ENCODE peak calls at places on chromosomes 13 and 19, in five cellular contexts. One of them, this sample, is unnamed.

GRCh38 chr13:33471182-33471581 is 185.6 kb upstream of the STARD13 start:
- DNase-seq in CD8-positive, alpha-beta T cell: no peak
- DNase-seq in ascending aorta: no peak
- DNase-seq in HFF-Myc: no peak
- DNase-seq in heart right ventricle: no peak
- DNase-seq in this sample: no peak

GRCh38 chr19:7545295-7545694 is 9.8 kb downstream of the PNPLA6 start:
- DNase-seq in heart right ventricle: no peak
- DNase-seq in CD8-positive, alpha-beta T cell: no peak
- DNase-seq in HFF-Myc: no peak
- DNase-seq in ascending aorta: no peak
- DNase-seq in this sample: no peak

GRCh38 chr13:99517577-99517976 is 16.3 kb downstream of the TM9SF2 start:
- DNase-seq in HFF-Myc: no peak
- DNase-seq in ascending aorta: no peak
- DNase-seq in CD8-positive, alpha-beta T cell: no peak
- DNase-seq in heart right ventricle: no peak
- DNase-seq in this sample: no peak

GRCh38 chr13:105497597-105497996 is 1037.9 kb downstream of the EFNB2 start:
- DNase-seq in heart right ventricle: no peak
- DNase-seq in CD8-positive, alpha-beta T cell: no peak
- DNase-seq in HFF-Myc: no peak
- DNase-seq in ascending aorta: no peak
- DNase-seq in this sample: no peak

GRCh38 chr13:113997845-113998751 is 24.2 kb upstream of the C13orf46 start:
- DNase-seq in ascending aorta: peak
- DNase-seq in heart right ventricle: peak
- DNase-seq in HFF-Myc: peak
- DNase-seq in CD8-positive, alpha-beta T cell: no peak
- DNase-seq in this sample: no peak

GRCh38 chr19:19591133-19591825 is 27.2 kb downstream of the PBX4 start:
- DNase-seq in heart right ventricle: no peak
- DNase-seq in CD8-positive, alpha-beta T cell: peak
- DNase-seq in ascending aorta: peak
- DNase-seq in HFF-Myc: peak
- DNase-seq in this sample: peak

GRCh38 chr19:52659013-52659412 is 20.9 kb upstream of the ZNF83 start:
- DNase-seq in heart right ventricle: no peak
- DNase-seq in CD8-positive, alpha-beta T cell: no peak
- DNase-seq in HFF-Myc: no peak
- DNase-seq in ascending aorta: no peak
- DNase-seq in this sample: no peak

GRCh38 chr19:41870401-41870873 is 6.6 kb upstream of the CD79A start:
- DNase-seq in HFF-Myc: no peak
- DNase-seq in ascending aorta: no peak
- DNase-seq in CD8-positive, alpha-beta T cell: no peak
- DNase-seq in heart right ventricle: no peak
- DNase-seq in this sample: peak

GRCh38 chr13:109154146-109154545 is 524.7 kb downstream of the MYO16 start:
- DNase-seq in CD8-positive, alpha-beta T cell: no peak
- DNase-seq in ascending aorta: no peak
- DNase-seq in heart right ventricle: no peak
- DNase-seq in HFF-Myc: no peak
- DNase-seq in this sample: no peak

GRCh38 chr13:19185865-19186645 is 4.4 kb upstream of the TUBA3C start:
- DNase-seq in ascending aorta: no peak
- DNase-seq in CD8-positive, alpha-beta T cell: no peak
- DNase-seq in heart right ventricle: no peak
- DNase-seq in HFF-Myc: no peak
- DNase-seq in this sample: no peak

GRCh38 chr19:13008926-13009787 is 13.9 kb downstream of the NFIX start:
- DNase-seq in CD8-positive, alpha-beta T cell: no peak
- DNase-seq in ascending aorta: peak
- DNase-seq in HFF-Myc: no peak
- DNase-seq in heart right ventricle: no peak
- DNase-seq in this sample: no peak

GRCh38 chr19:13118424-13119193 is 545 bp downstream of the NACC1 start:
- DNase-seq in HFF-Myc: no peak
- DNase-seq in CD8-positive, alpha-beta T cell: no peak
- DNase-seq in heart right ventricle: peak
- DNase-seq in ascending aorta: no peak
- DNase-seq in this sample: no peak

GRCh38 chr19:34351382-34351802 is 13.6 kb upstream of the GPI start:
- DNase-seq in CD8-positive, alpha-beta T cell: no peak
- DNase-seq in HFF-Myc: no peak
- DNase-seq in ascending aorta: no peak
- DNase-seq in heart right ventricle: no peak
- DNase-seq in this sample: no peak

GRCh38 chr19:38388310-38389100 is at the start of gene SPRED3:
- DNase-seq in ascending aorta: no peak
- DNase-seq in HFF-Myc: no peak
- DNase-seq in heart right ventricle: peak
- DNase-seq in CD8-positive, alpha-beta T cell: no peak
- DNase-seq in this sample: no peak

GRCh38 chr13:33108620-33109019 is 92.4 kb downstream of the KL start:
- DNase-seq in heart right ventricle: no peak
- DNase-seq in ascending aorta: no peak
- DNase-seq in HFF-Myc: no peak
- DNase-seq in CD8-positive, alpha-beta T cell: no peak
- DNase-seq in this sample: no peak

GRCh38 chr13:86085890-86086289 is 286.7 kb upstream of the SLITRK6 start:
- DNase-seq in ascending aorta: no peak
- DNase-seq in HFF-Myc: no peak
- DNase-seq in heart right ventricle: no peak
- DNase-seq in CD8-positive, alpha-beta T cell: no peak
- DNase-seq in this sample: no peak

GRCh38 chr13:79686441-79686840 is 205.5 kb downstream of the NDFIP2 start:
- DNase-seq in ascending aorta: no peak
- DNase-seq in HFF-Myc: no peak
- DNase-seq in CD8-positive, alpha-beta T cell: no peak
- DNase-seq in heart right ventricle: no peak
- DNase-seq in this sample: no peak

GRCh38 chr13:45178349-45179142 is 22.3 kb downstream of the KCTD4 start:
- DNase-seq in ascending aorta: no peak
- DNase-seq in CD8-positive, alpha-beta T cell: no peak
- DNase-seq in HFF-Myc: no peak
- DNase-seq in heart right ventricle: no peak
- DNase-seq in this sample: peak

GRCh38 chr13:44232729-44233128 is 140.9 kb upstream of the SERP2 start:
- DNase-seq in ascending aorta: no peak
- DNase-seq in HFF-Myc: no peak
- DNase-seq in CD8-positive, alpha-beta T cell: no peak
- DNase-seq in heart right ventricle: no peak
- DNase-seq in this sample: no peak

GRCh38 chr13:21137696-21138095 is 38.7 kb downstream of the SKA3 start:
- DNase-seq in HFF-Myc: no peak
- DNase-seq in CD8-positive, alpha-beta T cell: no peak
- DNase-seq in heart right ventricle: no peak
- DNase-seq in ascending aorta: no peak
- DNase-seq in this sample: no peak

GRCh38 chr13:18943273-18943672 is 238.4 kb downstream of the TUBA3C start:
- DNase-seq in CD8-positive, alpha-beta T cell: no peak
- DNase-seq in heart right ventricle: no peak
- DNase-seq in ascending aorta: no peak
- DNase-seq in HFF-Myc: no peak
- DNase-seq in this sample: no peak

GRCh38 chr13:35927554-35927953 is 203.6 kb downstream of the DCLK1 start:
- DNase-seq in CD8-positive, alpha-beta T cell: no peak
- DNase-seq in ascending aorta: no peak
- DNase-seq in heart right ventricle: no peak
- DNase-seq in HFF-Myc: peak
- DNase-seq in this sample: peak

GRCh38 chr19:21496876-21497275 is 8.5 kb upstream of the ZNF429 start:
- DNase-seq in HFF-Myc: no peak
- DNase-seq in CD8-positive, alpha-beta T cell: no peak
- DNase-seq in heart right ventricle: no peak
- DNase-seq in ascending aorta: no peak
- DNase-seq in this sample: no peak

GRCh38 chr19:51903192-51903591 is 1.6 kb downstream of the ZNF649 start:
- DNase-seq in ascending aorta: no peak
- DNase-seq in CD8-positive, alpha-beta T cell: no peak
- DNase-seq in heart right ventricle: no peak
- DNase-seq in HFF-Myc: no peak
- DNase-seq in this sample: no peak

GRCh38 chr13:51849145-51850101 is 4.4 kb upstream of the TMEM272 start:
- DNase-seq in CD8-positive, alpha-beta T cell: no peak
- DNase-seq in ascending aorta: no peak
- DNase-seq in HFF-Myc: no peak
- DNase-seq in heart right ventricle: no peak
- DNase-seq in this sample: no peak

GRCh38 chr13:113267642-113268405 is 29.2 kb upstream of the LAMP1 start:
- DNase-seq in HFF-Myc: no peak
- DNase-seq in ascending aorta: no peak
- DNase-seq in heart right ventricle: no peak
- DNase-seq in CD8-positive, alpha-beta T cell: no peak
- DNase-seq in this sample: no peak

GRCh38 chr13:106331116-106331515 is 204.3 kb downstream of the EFNB2 start:
- DNase-seq in ascending aorta: no peak
- DNase-seq in HFF-Myc: no peak
- DNase-seq in heart right ventricle: no peak
- DNase-seq in CD8-positive, alpha-beta T cell: no peak
- DNase-seq in this sample: no peak

GRCh38 chr13:83825676-83826075 is 56.6 kb downstream of the SLITRK1 start:
- DNase-seq in heart right ventricle: no peak
- DNase-seq in ascending aorta: no peak
- DNase-seq in HFF-Myc: no peak
- DNase-seq in CD8-positive, alpha-beta T cell: no peak
- DNase-seq in this sample: peak

GRCh38 chr19:7596191-7596937 is 701 bp downstream of the CAMSAP3 start:
- DNase-seq in HFF-Myc: no peak
- DNase-seq in heart right ventricle: no peak
- DNase-seq in ascending aorta: no peak
- DNase-seq in CD8-positive, alpha-beta T cell: no peak
- DNase-seq in this sample: no peak

GRCh38 chr13:37201081-37201480 is 95.6 kb upstream of the CSNK1A1L start:
- DNase-seq in HFF-Myc: no peak
- DNase-seq in ascending aorta: no peak
- DNase-seq in heart right ventricle: no peak
- DNase-seq in CD8-positive, alpha-beta T cell: no peak
- DNase-seq in this sample: no peak

GRCh38 chr13:32638739-32639138 is 52.5 kb downstream of the PDS5B start:
- DNase-seq in CD8-positive, alpha-beta T cell: no peak
- DNase-seq in heart right ventricle: no peak
- DNase-seq in HFF-Myc: no peak
- DNase-seq in ascending aorta: no peak
- DNase-seq in this sample: no peak

GRCh38 chr13:67285611-67286010 is 55.5 kb upstream of the PCDH9 start:
- DNase-seq in heart right ventricle: no peak
- DNase-seq in ascending aorta: no peak
- DNase-seq in HFF-Myc: no peak
- DNase-seq in CD8-positive, alpha-beta T cell: no peak
- DNase-seq in this sample: no peak
- TF ChIP-seq CTCF in heart right ventricle: no peak
- TF ChIP-seq CTCF in ascending aorta: no peak
- TF ChIP-seq CTCF in HFF-Myc: no peak
- TF ChIP-seq CTCF in CD8-positive, alpha-beta T cell: no peak
- TF ChIP-seq CTCF in this sample: no peak

DNA sequence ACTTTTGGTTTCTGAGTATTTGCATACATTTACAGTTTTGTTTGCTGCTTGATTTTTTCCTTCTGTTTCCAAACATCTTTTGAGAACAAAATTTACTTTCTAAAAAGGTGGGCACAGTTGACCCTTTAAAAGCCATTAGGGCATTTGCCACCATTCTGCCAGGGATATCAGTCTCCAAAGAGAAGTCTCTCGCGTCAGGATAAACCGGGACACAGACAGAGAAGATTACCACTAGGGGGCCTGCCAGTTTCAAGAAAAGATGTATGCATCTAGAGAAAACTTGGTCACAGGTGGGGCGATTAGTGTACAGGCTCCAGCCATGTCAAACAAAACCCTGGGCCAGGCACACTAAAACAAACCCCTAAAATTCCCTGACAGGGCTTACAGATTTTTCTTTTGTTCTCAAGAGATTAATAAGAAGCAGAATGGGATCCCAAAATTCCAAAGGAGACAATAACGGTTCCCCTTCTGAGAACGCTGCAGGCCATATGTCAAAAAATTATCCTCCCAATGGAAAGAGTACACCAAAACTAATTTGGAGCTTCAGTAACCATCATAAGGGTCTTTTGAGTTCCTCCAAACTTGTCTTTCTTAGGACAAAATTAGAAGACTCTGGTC is 10.7 kb upstream of the PABPC3 start:
- DNase-seq in heart right ventricle: no peak
- DNase-seq in HFF-Myc: peak
- DNase-seq in CD8-positive, alpha-beta T cell: no peak
- DNase-seq in ascending aorta: no peak
- DNase-seq in this sample: peak
- TF ChIP-seq CTCF in heart right ventricle: peak
- TF ChIP-seq CTCF in HFF-Myc: peak
- TF ChIP-seq CTCF in CD8-positive, alpha-beta T cell: no peak
- TF ChIP-seq CTCF in ascending aorta: no peak
- TF ChIP-seq CTCF in this sample: peak

DNA sequence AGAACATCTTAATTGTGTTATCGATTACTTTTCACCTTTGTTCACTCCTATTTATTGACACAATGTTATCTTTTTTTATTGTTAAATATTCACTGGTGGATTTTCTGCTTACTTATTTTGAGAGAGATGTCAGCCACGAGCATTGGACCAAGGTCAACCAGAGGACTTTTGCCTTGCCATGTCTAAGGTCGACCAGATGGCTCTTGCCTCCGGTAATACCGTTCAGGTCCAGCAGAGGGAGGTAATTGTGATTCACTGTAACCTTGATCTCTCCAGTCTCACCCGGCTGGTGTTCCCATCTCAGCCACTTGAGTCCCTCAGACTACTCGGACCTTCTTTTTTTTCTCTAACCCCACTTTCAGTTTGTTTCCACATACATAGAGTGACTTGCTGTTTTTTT is 1438.1 kb downstream of the UQCRFS1 start:
- DNase-seq in ascending aorta: no peak
- DNase-seq in heart right ventricle: no peak
- DNase-seq in HFF-Myc: no peak
- DNase-seq in CD8-positive, alpha-beta T cell: no peak
- DNase-seq in this sample: no peak
- TF ChIP-seq CTCF in ascending aorta: no peak
- TF ChIP-seq CTCF in heart right ventricle: peak
- TF ChIP-seq CTCF in HFF-Myc: peak
- TF ChIP-seq CTCF in CD8-positive, alpha-beta T cell: peak
- TF ChIP-seq CTCF in this sample: peak

DNA sequence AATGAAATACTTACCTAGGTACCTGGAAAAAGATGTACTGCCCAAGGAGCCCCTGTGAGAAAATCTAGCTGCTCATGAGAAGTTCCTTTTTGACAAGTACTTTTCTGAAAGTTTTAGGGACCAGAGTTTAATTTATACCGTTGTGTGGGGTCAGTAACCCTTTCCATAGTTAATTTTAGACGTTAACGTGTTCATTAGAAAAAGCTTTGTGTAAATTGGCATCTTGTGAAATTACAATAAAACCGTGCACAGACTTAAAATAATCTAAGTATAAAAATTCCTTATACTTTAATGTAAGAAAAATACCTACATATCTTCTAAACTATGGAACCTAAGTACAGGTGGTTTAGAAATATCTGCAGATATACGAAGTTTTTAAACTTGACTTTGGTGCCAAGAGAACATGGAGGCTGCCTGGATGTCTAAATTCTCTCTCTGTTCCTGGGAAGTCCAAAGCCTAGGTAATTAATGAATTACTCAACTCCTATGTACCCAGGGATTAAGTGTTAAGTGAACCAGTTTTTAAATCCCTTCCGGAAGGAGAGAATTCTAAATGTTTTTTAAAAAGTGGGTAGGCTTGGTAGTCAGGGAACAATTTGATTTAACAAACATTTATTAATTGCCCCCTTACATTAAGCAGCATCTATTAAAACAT is 50.2 kb upstream of the PDX1 start:
- DNase-seq in HFF-Myc: no peak
- DNase-seq in CD8-positive, alpha-beta T cell: no peak
- DNase-seq in ascending aorta: no peak
- DNase-seq in heart right ventricle: no peak
- DNase-seq in this sample: no peak
- TF ChIP-seq CTCF in HFF-Myc: no peak
- TF ChIP-seq CTCF in CD8-positive, alpha-beta T cell: peak
- TF ChIP-seq CTCF in ascending aorta: no peak
- TF ChIP-seq CTCF in heart right ventricle: peak
- TF ChIP-seq CTCF in this sample: no peak